ENCODE peak calls at places on chromosome 2, in seven cellular contexts. One of them, this sample, is unnamed.
A peak's percentile ranks its signal among the peaks of the same experiment; 100 is the strongest.

GRCh38 chr2:150939087-150939486 is 322.6 kb downstream of the RBM43 start:
- DNase-seq in kidney epithelial cell: no peak
- DNase-seq in astrocyte: no peak
- DNase-seq in AG09309: no peak
- DNase-seq in transverse colon: no peak
- DNase-seq in IMR-90: no peak
- DNase-seq in right lobe of liver: no peak
- DNase-seq in this sample: no peak

GRCh38 chr2:240532032-240532775 is 25.6 kb downstream of the ANKMY1 start:
- DNase-seq in kidney epithelial cell: no peak
- DNase-seq in astrocyte: no peak
- DNase-seq in AG09309: no peak
- DNase-seq in transverse colon: no peak
- DNase-seq in IMR-90: no peak
- DNase-seq in right lobe of liver: no peak
- DNase-seq in this sample: no peak

GRCh38 chr2:112150447-112150846 is 12.3 kb downstream of the FBLN7 start:
- DNase-seq in kidney epithelial cell: peak; percentile 79
- DNase-seq in astrocyte: peak; percentile 89
- DNase-seq in AG09309: peak; percentile 92
- DNase-seq in transverse colon: no peak
- DNase-seq in IMR-90: peak; percentile 95
- DNase-seq in right lobe of liver: no peak
- DNase-seq in this sample: peak; percentile 93

GRCh38 chr2:141055526-141055925 is 1075.3 kb downstream of the LRP1B start:
- DNase-seq in kidney epithelial cell: no peak
- DNase-seq in astrocyte: peak; percentile 87
- DNase-seq in AG09309: peak; percentile 16
- DNase-seq in transverse colon: no peak
- DNase-seq in IMR-90: peak; percentile 84
- DNase-seq in right lobe of liver: no peak
- DNase-seq in this sample: peak; percentile 53

GRCh38 chr2:20079546-20080115 is 28.2 kb upstream of the LAPTM4A start:
- DNase-seq in kidney epithelial cell: no peak
- DNase-seq in astrocyte: no peak
- DNase-seq in AG09309: no peak
- DNase-seq in transverse colon: no peak
- DNase-seq in IMR-90: no peak
- DNase-seq in right lobe of liver: no peak
- DNase-seq in this sample: no peak

GRCh38 chr2:195543902-195544894 is 112.8 kb upstream of the SLC39A10 start:
- DNase-seq in kidney epithelial cell: no peak
- DNase-seq in astrocyte: peak; percentile 66
- DNase-seq in AG09309: no peak
- DNase-seq in transverse colon: no peak
- DNase-seq in IMR-90: peak; percentile 93
- DNase-seq in right lobe of liver: no peak
- DNase-seq in this sample: no peak

GRCh38 chr2:190805126-190805525 is 75.5 kb upstream of the GLS start:
- DNase-seq in kidney epithelial cell: no peak
- DNase-seq in astrocyte: no peak
- DNase-seq in AG09309: no peak
- DNase-seq in transverse colon: no peak
- DNase-seq in IMR-90: no peak
- DNase-seq in right lobe of liver: no peak
- DNase-seq in this sample: no peak

GRCh38 chr2:81481242-81481993 is 1176.9 kb upstream of the LRRTM1 start:
- DNase-seq in kidney epithelial cell: no peak
- DNase-seq in astrocyte: no peak
- DNase-seq in AG09309: no peak
- DNase-seq in transverse colon: no peak
- DNase-seq in IMR-90: no peak
- DNase-seq in right lobe of liver: peak; percentile 56
- DNase-seq in this sample: no peak

GRCh38 chr2:214328941-214329340 is 81.9 kb upstream of the VWC2L start:
- DNase-seq in kidney epithelial cell: no peak
- DNase-seq in astrocyte: peak; percentile 7
- DNase-seq in AG09309: no peak
- DNase-seq in transverse colon: no peak
- DNase-seq in IMR-90: no peak
- DNase-seq in right lobe of liver: no peak
- DNase-seq in this sample: no peak

GRCh38 chr2:234768608-234769196 is 183.1 kb upstream of the SH3BP4 start:
- DNase-seq in kidney epithelial cell: no peak
- DNase-seq in astrocyte: peak; percentile 46
- DNase-seq in AG09309: no peak
- DNase-seq in transverse colon: no peak
- DNase-seq in IMR-90: peak; percentile 29
- DNase-seq in right lobe of liver: no peak
- DNase-seq in this sample: peak; percentile 78

GRCh38 chr2:20164734-20165242 is 60.1 kb downstream of the SDC1 start:
- DNase-seq in kidney epithelial cell: no peak
- DNase-seq in astrocyte: peak; percentile 68
- DNase-seq in AG09309: no peak
- DNase-seq in transverse colon: no peak
- DNase-seq in IMR-90: peak; percentile 45
- DNase-seq in right lobe of liver: no peak
- DNase-seq in this sample: peak; percentile 73

GRCh38 chr2:8633735-8634313 is 48.0 kb upstream of the ID2 start:
- DNase-seq in kidney epithelial cell: peak; percentile 95
- DNase-seq in astrocyte: peak; percentile 97
- DNase-seq in AG09309: peak; percentile 69
- DNase-seq in transverse colon: no peak
- DNase-seq in IMR-90: peak; percentile 96
- DNase-seq in right lobe of liver: no peak
- DNase-seq in this sample: peak; percentile 85

GRCh38 chr2:195406886-195407603 is 250.0 kb upstream of the SLC39A10 start:
- DNase-seq in kidney epithelial cell: no peak
- DNase-seq in astrocyte: peak; percentile 39
- DNase-seq in AG09309: no peak
- DNase-seq in transverse colon: no peak
- DNase-seq in IMR-90: peak; percentile 55
- DNase-seq in right lobe of liver: no peak
- DNase-seq in this sample: no peak

GRCh38 chr2:184780944-184781343 is 182.6 kb downstream of the ZNF804A start:
- DNase-seq in kidney epithelial cell: no peak
- DNase-seq in astrocyte: no peak
- DNase-seq in AG09309: no peak
- DNase-seq in transverse colon: no peak
- DNase-seq in IMR-90: peak; percentile 17
- DNase-seq in right lobe of liver: no peak
- DNase-seq in this sample: no peak

GRCh38 chr2:239779592-239779983 is 245.6 kb downstream of the NDUFA10 start:
- DNase-seq in kidney epithelial cell: no peak
- DNase-seq in astrocyte: no peak
- DNase-seq in AG09309: no peak
- DNase-seq in transverse colon: no peak
- DNase-seq in IMR-90: no peak
- DNase-seq in right lobe of liver: peak; percentile 20
- DNase-seq in this sample: no peak

GRCh38 chr2:145258903-145259579 is 739.1 kb upstream of the ZEB2 start:
- DNase-seq in kidney epithelial cell: peak; percentile 25
- DNase-seq in astrocyte: peak; percentile 80
- DNase-seq in AG09309: peak; percentile 32
- DNase-seq in transverse colon: no peak
- DNase-seq in IMR-90: peak; percentile 12
- DNase-seq in right lobe of liver: no peak
- DNase-seq in this sample: peak; percentile 53

GRCh38 chr2:26733343-26733742 is 30.7 kb upstream of the SLC35F6 start:
- DNase-seq in kidney epithelial cell: no peak
- DNase-seq in astrocyte: no peak
- DNase-seq in AG09309: no peak
- DNase-seq in transverse colon: no peak
- DNase-seq in IMR-90: no peak
- DNase-seq in right lobe of liver: no peak
- DNase-seq in this sample: no peak

DNA sequence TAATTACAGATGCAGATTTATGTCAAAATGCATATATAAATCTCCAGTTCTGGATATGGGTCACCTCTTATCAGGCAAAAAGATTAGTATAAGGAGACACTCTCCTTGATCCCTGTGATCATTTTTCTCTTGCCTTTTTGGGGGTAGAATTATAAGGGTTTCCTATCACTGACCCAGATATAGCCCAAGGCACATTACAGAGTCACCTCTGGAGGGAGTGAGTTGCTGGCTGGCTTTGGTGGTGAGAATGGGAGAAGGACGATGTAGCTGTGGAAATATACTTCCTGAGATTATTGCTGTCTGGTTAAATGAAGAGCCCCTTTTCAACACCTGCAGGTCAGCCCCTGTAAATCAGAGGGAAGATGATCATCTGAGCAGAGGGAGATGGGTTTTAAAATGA is 418.7 kb downstream of the MTX2 start:
- DNase-seq in kidney epithelial cell: no peak
- DNase-seq in astrocyte: no peak
- DNase-seq in AG09309: no peak
- DNase-seq in transverse colon: no peak
- DNase-seq in IMR-90: no peak
- DNase-seq in right lobe of liver: no peak
- DNase-seq in this sample: no peak
- TF ChIP-seq CTCF in kidney epithelial cell: no peak
- TF ChIP-seq CTCF in astrocyte: no peak
- TF ChIP-seq CTCF in AG09309: no peak
- TF ChIP-seq CTCF in transverse colon: no peak
- TF ChIP-seq CTCF in IMR-90: no peak
- TF ChIP-seq CTCF in right lobe of liver: no peak
- TF ChIP-seq CTCF in this sample: no peak

GRCh38 chr2:63436488-63436887 is 151.8 kb downstream of the WDPCP start:
- DNase-seq in kidney epithelial cell: no peak
- DNase-seq in astrocyte: no peak
- DNase-seq in AG09309: no peak
- DNase-seq in transverse colon: no peak
- DNase-seq in IMR-90: peak; percentile 37
- DNase-seq in right lobe of liver: no peak
- DNase-seq in this sample: no peak

GRCh38 chr2:63434597-63434996 is 153.7 kb downstream of the WDPCP start:
- DNase-seq in kidney epithelial cell: no peak
- DNase-seq in astrocyte: no peak
- DNase-seq in AG09309: no peak
- DNase-seq in transverse colon: no peak
- DNase-seq in IMR-90: no peak
- DNase-seq in right lobe of liver: no peak
- DNase-seq in this sample: no peak

GRCh38 chr2:63434024-63434423 is 154.3 kb downstream of the WDPCP start:
- DNase-seq in kidney epithelial cell: no peak
- DNase-seq in astrocyte: no peak
- DNase-seq in AG09309: no peak
- DNase-seq in transverse colon: no peak
- DNase-seq in IMR-90: no peak
- DNase-seq in right lobe of liver: no peak
- DNase-seq in this sample: no peak

GRCh38 chr2:63435080-63435479 is 153.2 kb downstream of the WDPCP start:
- DNase-seq in kidney epithelial cell: no peak
- DNase-seq in astrocyte: no peak
- DNase-seq in AG09309: no peak
- DNase-seq in transverse colon: no peak
- DNase-seq in IMR-90: no peak
- DNase-seq in right lobe of liver: no peak
- DNase-seq in this sample: no peak

DNA sequence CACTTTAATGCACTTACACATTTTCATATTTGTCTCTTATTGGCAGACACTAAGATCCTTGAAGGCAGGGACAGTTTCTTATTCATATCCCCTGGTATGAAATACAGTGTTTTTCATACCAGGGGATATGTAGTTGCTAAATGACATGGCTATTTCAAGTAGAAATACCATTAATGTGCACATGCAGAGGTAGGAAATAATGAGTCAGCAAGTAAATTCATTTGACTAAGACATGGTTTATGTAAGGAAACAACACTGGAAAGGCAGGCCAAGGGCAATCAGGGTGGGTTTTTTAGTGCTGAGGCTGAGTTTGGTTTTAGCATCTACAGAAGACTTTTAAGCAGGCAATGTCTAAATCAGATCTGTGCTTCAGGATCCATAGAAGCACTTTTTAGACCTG is 155.9 kb downstream of the WDPCP start:
- DNase-seq in kidney epithelial cell: no peak
- DNase-seq in astrocyte: peak; percentile 42
- DNase-seq in AG09309: no peak
- DNase-seq in transverse colon: no peak
- DNase-seq in IMR-90: peak; percentile 66
- DNase-seq in right lobe of liver: no peak
- DNase-seq in this sample: peak; percentile 13
- H3K4me3 ChIP-seq in kidney epithelial cell: no peak overlapping the region
- H3K4me3 ChIP-seq in astrocyte: no peak overlapping the region
- H3K4me3 ChIP-seq in AG09309: no peak overlapping the region
- H3K4me3 ChIP-seq in transverse colon: no peak overlapping the region
- H3K4me3 ChIP-seq in IMR-90: no peak overlapping the region
- H3K4me3 ChIP-seq in right lobe of liver: no peak overlapping the region
- H3K4me3 ChIP-seq in this sample: no peak overlapping the region

GRCh38 chr2:83233284-83233683 is 1225.8 kb downstream of the SUCLG1 start:
- DNase-seq in kidney epithelial cell: no peak
- DNase-seq in astrocyte: no peak
- DNase-seq in AG09309: no peak
- DNase-seq in transverse colon: no peak
- DNase-seq in IMR-90: no peak
- DNase-seq in right lobe of liver: no peak
- DNase-seq in this sample: no peak
- TF ChIP-seq CTCF in kidney epithelial cell: no peak
- TF ChIP-seq CTCF in astrocyte: no peak
- TF ChIP-seq CTCF in AG09309: no peak
- TF ChIP-seq CTCF in transverse colon: no peak
- TF ChIP-seq CTCF in IMR-90: no peak
- TF ChIP-seq CTCF in right lobe of liver: no peak
- TF ChIP-seq CTCF in this sample: no peak

GRCh38 chr2:54050445-54050844 is 65.0 kb upstream of the ACYP2 start:
- DNase-seq in kidney epithelial cell: no peak
- DNase-seq in astrocyte: no peak
- DNase-seq in AG09309: no peak
- DNase-seq in transverse colon: no peak
- DNase-seq in IMR-90: no peak
- DNase-seq in right lobe of liver: no peak
- DNase-seq in this sample: no peak

GRCh38 chr2:54054271-54054670 is 61.1 kb upstream of the ACYP2 start:
- DNase-seq in kidney epithelial cell: no peak
- DNase-seq in astrocyte: no peak
- DNase-seq in AG09309: no peak
- DNase-seq in transverse colon: no peak
- DNase-seq in IMR-90: no peak
- DNase-seq in right lobe of liver: no peak
- DNase-seq in this sample: no peak

GRCh38 chr2:54052825-54053718 is 62.3 kb upstream of the ACYP2 start:
- DNase-seq in kidney epithelial cell: no peak
- DNase-seq in astrocyte: no peak
- DNase-seq in AG09309: no peak
- DNase-seq in transverse colon: no peak
- DNase-seq in IMR-90: no peak
- DNase-seq in right lobe of liver: no peak
- DNase-seq in this sample: no peak

GRCh38 chr2:54054774-54055173 is 60.6 kb upstream of the ACYP2 start:
- DNase-seq in kidney epithelial cell: no peak
- DNase-seq in astrocyte: no peak
- DNase-seq in AG09309: no peak
- DNase-seq in transverse colon: no peak
- DNase-seq in IMR-90: no peak
- DNase-seq in right lobe of liver: no peak
- DNase-seq in this sample: no peak

DNA sequence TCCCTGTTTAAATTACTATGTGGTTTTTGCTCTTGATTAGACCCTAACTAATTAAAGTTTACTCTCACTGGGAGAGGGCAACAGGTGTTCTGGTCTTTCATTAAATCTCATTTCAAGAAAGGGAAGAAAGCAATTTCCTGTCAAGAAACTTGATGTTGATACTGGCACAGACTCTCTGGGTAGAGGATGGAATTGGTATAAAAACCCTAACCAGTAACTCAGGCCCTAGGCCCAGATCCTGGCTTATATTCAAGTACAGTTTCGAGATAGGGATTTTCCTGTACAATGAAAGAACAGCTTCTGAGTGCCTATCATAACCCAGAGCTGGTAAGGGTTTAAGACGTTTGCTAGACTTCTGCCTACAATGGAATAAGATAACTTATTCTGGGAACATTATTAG is 61.6 kb upstream of the ACYP2 start:
- DNase-seq in kidney epithelial cell: no peak
- DNase-seq in astrocyte: no peak
- DNase-seq in AG09309: no peak
- DNase-seq in transverse colon: no peak
- DNase-seq in IMR-90: no peak
- DNase-seq in right lobe of liver: no peak
- DNase-seq in this sample: no peak
- H3K4me3 ChIP-seq in kidney epithelial cell: no peak overlapping the region
- H3K4me3 ChIP-seq in astrocyte: no peak overlapping the region
- H3K4me3 ChIP-seq in AG09309: no peak overlapping the region
- H3K4me3 ChIP-seq in transverse colon: no peak overlapping the region
- H3K4me3 ChIP-seq in IMR-90: no peak overlapping the region
- H3K4me3 ChIP-seq in right lobe of liver: no peak overlapping the region
- H3K4me3 ChIP-seq in this sample: no peak overlapping the region